ENCODE peak calls at places on chromosomes 13 and 19, in ten cellular contexts. A is A549; Z is uterus; D is cardiac muscle cell; J is DND-41; O is body of pancreas; P is naive thymus-derived CD4-positive, alpha-beta T cell; V is fibroblast of lung; L is PC-3; W is pancreas. X is an unnamed sample. For H3K4me1 and H3K9me3, the result is how much of the 10 kb centered on the place peaks cover.

GRCh38 chr19:7645656-7646425 is 8.9 kb downstream of the STXBP2 start:
- DNase-seq in J (no peak), Z (no peak), L (no peak), W (no peak), O (no peak), D (no peak), V (no peak), P (no peak), A (no peak), X (no peak)

GRCh38 chr19:7918615-7919421 is 1.3 kb upstream of the SNAPC2 start:
- DNase-seq in P (no peak), J (no peak), W (peak), L (no peak), D (no peak), V (no peak), A (no peak), O (no peak), Z (no peak), X (peak)

GRCh38 chr19:17260842-17261325 is 3.7 kb downstream of the USHBP1 start:
- DNase-seq in J (peak), P (peak), W (peak), D (peak), Z (peak), V (peak), O (peak), L (peak), A (peak), X (peak)

GRCh38 chr13:100728201-100728600 is 53.6 kb upstream of the TMTC4 start:
- DNase-seq in Z (no peak), L (no peak), O (no peak), J (no peak), D (no peak), W (no peak), P (no peak), V (no peak), A (no peak), X (no peak)

GRCh38 chr19:7202888-7203287 is 91.3 kb downstream of the INSR start:
- DNase-seq in O (no peak), J (no peak), V (no peak), Z (no peak), W (no peak), A (no peak), D (no peak), P (no peak), L (no peak), X (peak)

GRCh38 chr13:61709258-61709657 is 293.6 kb upstream of the PCDH20 start:
- DNase-seq in V (no peak), O (no peak), L (no peak), Z (no peak), P (no peak), W (no peak), J (no peak), A (no peak), D (no peak), X (no peak)

GRCh38 chr19:7636317-7636690 is 606 bp upstream of the STXBP2 start:
- DNase-seq in V (no peak), J (no peak), A (no peak), D (no peak), O (no peak), P (no peak), W (no peak), L (no peak), Z (no peak), X (no peak)

GRCh38 chr13:37618554-37618953 is 20.0 kb upstream of the POSTN start:
- DNase-seq in A (no peak), D (peak), W (no peak), P (no peak), L (no peak), Z (no peak), V (peak), O (no peak), J (no peak), X (no peak)

GRCh38 chr19:46015080-46015960 is 7.5 kb downstream of the PGLYRP1 start:
- DNase-seq in V (peak), A (peak), W (peak), J (no peak), P (peak), Z (peak), D (peak), L (no peak), O (peak), X (peak)

GRCh38 chr19:46265217-46265828 is 31.5 kb upstream of the HIF3A start:
- DNase-seq in D (peak), V (peak), L (peak), O (peak), Z (peak), P (peak), W (peak), A (peak), J (peak), X (peak)

GRCh38 chr13:60617863-60618733 is 221.1 kb downstream of the TDRD3 start:
- DNase-seq in L (peak), W (no peak), D (peak), P (no peak), J (no peak), A (no peak), V (peak), O (no peak), Z (no peak), X (peak)

GRCh38 chr19:47035127-47035494 is 13.3 kb downstream of the TMEM160 start:
- DNase-seq in W (no peak), A (no peak), L (peak), D (no peak), V (peak), Z (no peak), P (no peak), O (no peak), J (no peak), X (peak)

GRCh38 chr13:107847406-107847805 is 367.9 kb downstream of the LIG4 start:
- DNase-seq in Z (no peak), P (no peak), O (no peak), V (no peak), W (no peak), L (no peak), A (no peak), D (no peak), J (no peak), X (no peak)

GRCh38 chr13:73703606-73704005 is 430.6 kb downstream of the KLF12 start:
- DNase-seq in Z (no peak), W (no peak), L (no peak), V (no peak), P (no peak), A (no peak), J (no peak), D (no peak), O (no peak), X (no peak)
- H3K27ac ChIP-seq in Z (no peak), W (no peak), L (peak), V (no peak), P (peak), A (no peak), J (no peak), D (no peak), O (no peak), X (no peak)

GRCh38 chr13:110467516-110467915 is 94.0 kb downstream of the RAB20 start:
- DNase-seq in V (no peak), P (no peak), A (no peak), D (no peak), L (no peak), O (no peak), W (no peak), Z (no peak), J (no peak), X (no peak)
- H3K4me1 ChIP-seq in V (under half), P (under half), A (under half), D (under half), L (under half), O (under half), W (under half), Z (under half), J (under half), X (under half)

DNA sequence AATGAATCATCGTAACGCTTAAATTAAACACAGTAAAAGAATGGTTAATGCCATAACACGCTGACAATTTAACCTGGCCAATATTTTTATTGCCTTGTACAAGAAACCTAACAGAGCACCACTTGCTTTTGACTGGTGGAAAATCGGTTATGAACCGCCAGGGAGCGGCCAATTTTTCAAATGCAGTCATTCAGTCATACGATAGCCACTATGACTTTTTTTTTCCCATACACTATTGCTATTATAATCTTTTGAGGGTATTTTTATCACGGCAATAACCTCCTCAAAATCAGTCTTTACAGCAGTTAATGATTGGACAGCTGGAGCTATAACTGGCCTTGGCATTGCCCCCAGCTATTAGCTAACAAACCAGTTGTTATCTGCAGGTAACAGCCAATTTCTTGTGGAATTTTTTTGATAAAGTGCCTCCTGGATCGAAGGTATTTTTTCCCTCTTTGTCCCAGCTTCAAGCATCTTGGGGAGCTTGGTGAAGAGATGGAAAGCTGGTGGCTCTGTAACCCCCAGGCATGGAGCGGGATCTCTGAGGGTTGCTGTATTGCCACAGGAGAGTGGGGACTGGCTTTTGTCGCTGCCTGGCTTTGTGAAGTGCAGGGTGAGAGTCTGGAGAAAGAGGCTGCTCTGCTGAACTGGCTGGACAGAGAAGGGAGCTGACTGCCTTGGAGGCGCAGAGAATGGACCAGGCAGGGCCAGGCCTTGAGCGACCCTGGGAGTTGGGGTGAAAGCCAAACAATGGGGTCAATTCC is 198.4 kb upstream of the ZNF536 start:
- DNase-seq in D (no peak), P (no peak), Z (no peak), L (no peak), W (no peak), V (no peak), A (no peak), O (peak), J (no peak), X (peak)
- H3K9me3 ChIP-seq in D (under half), P (under half), Z (under half), L (under half), W (under half), V (under half), A (under half), O (under half), J (under half), X (under half)

GRCh38 chr13:97221989-97222700 is at the start of gene MBNL2:
- DNase-seq in O (peak), V (peak), A (peak), W (peak), D (peak), Z (peak), J (peak), P (peak), L (peak), X (peak)

GRCh38 chr13:97221491-97221890 is 642 bp upstream of the MBNL2 start:
- DNase-seq in D (no peak), P (no peak), O (no peak), V (no peak), Z (no peak), W (no peak), A (no peak), L (no peak), J (no peak), X (peak)

GRCh38 chr13:97219226-97219625 is 2.9 kb upstream of the MBNL2 start:
- DNase-seq in Z (no peak), V (no peak), W (no peak), O (no peak), P (no peak), A (no peak), L (no peak), J (no peak), D (no peak), X (no peak)

GRCh38 chr13:97221046-97221445 is 1.1 kb upstream of the MBNL2 start:
- DNase-seq in D (no peak), L (no peak), P (no peak), V (no peak), A (no peak), O (no peak), W (no peak), J (no peak), Z (no peak), X (no peak)

GRCh38 chr13:97220151-97220900 is 1.8 kb upstream of the MBNL2 start:
- DNase-seq in P (no peak), D (no peak), O (no peak), Z (no peak), V (no peak), A (no peak), L (peak), J (no peak), W (no peak), X (no peak)
- H3K27ac ChIP-seq in P (no peak), D (no peak), O (no peak), Z (no peak), V (no peak), A (peak), L (no peak), J (no peak), W (no peak), X (no peak)

DNA sequence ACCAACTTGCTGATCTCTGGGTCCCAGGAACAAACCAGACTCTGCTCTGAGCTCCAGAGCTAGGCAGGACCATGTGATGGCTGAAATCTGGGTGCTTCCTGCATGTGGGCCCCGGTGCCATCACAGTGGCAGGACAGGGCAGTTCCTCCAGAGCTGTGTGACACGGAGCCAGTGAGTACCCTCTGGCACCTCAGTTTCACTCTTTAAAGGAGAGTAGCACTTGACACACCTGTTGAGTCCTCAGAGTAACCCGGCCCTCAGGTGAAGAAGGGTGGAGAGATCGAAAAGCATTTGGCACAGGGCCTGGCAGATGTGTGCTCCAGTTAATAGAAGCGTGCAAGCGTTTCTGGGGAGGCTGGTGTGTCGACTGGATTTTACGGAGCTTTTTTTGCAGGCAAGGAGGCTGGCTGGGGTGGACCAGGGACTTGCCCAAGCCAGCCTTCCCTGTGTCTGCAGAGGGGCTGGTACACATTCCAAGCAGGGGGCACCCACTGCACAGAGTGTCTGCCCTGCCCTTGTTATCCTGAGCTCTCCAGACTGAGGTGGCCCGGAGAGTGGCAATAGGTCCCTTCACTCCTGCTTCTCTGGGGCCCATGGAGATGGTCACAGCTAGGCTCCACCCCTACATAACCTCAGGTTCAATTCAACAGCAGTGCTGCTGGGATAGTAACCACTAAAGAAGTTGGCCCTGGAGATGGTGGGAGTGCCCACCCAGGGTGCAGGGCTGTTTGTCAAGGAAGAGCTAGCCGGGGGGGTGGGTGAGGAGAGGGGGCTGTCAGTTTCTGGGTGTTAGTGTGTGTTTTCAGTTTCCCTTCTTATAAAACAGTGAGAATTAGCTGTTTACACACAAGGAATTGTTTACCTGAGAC is 8.3 kb downstream of the RPS19 start:
- DNase-seq in P (no peak), J (peak), V (no peak), L (no peak), Z (no peak), D (no peak), W (peak), O (no peak), A (no peak), X (peak)
- H3K4me1 ChIP-seq in P (half or more), J (half or more), V (under half), L (under half), Z (under half), D (under half), W (under half), O (under half), A (half or more), X (under half)